ENCODE peak calls at places on chromosomes 6 and 20, in nine cellular contexts. W is DMS153; T is HCT116; M is NCI-H446; F is activated CD4-positive, alpha-beta memory T cell treated with anti-CD3 and anti-CD28 coated beads, Interleukin-2, amount 10 ng/mL, durations not matched to agents 7 days and 5 days; G is HT-29; V is stimulated activated CD4-positive, alpha-beta T cell treated with anti-CD3 and anti-CD28 coated beads, Interleukin-1b, Interleukin-23, amount 100 ng/mL, for 24 hours; Y is AG08395; O is skeletal muscle cell. A is an unnamed sample.

GRCh38 chr20:2760381-2761305 is 39.8 kb downstream of the CPXM1 start:
- DNase-seq in G (no peak), W (no peak), Y (no peak), V (no peak), O (no peak), F (no peak), T (no peak), M (no peak), A (no peak)

GRCh38 chr20:1294497-1294896 is 28.4 kb downstream of the SNPH start:
- DNase-seq in F (no peak), W (no peak), V (no peak), G (no peak), T (no peak), Y (no peak), M (no peak), O (no peak), A (no peak)

GRCh38 chr6:155004017-155004416 is 8.9 kb downstream of the TIAM2 start:
- DNase-seq in G (no peak), W (no peak), Y (no peak), T (no peak), V (no peak), M (no peak), O (no peak), F (no peak), A (no peak)

GRCh38 chr20:8045946-8046345 is 26.4 kb upstream of the TMX4 start:
- DNase-seq in V (no peak), F (no peak), W (no peak), M (no peak), G (no peak), Y (no peak), T (no peak), O (no peak), A (no peak)

GRCh38 chr6:116239256-116239655 is 14.6 kb downstream of the TSPYL4 start:
- DNase-seq in G (no peak), V (no peak), O (no peak), F (no peak), M (no peak), W (no peak), T (no peak), Y (no peak), A (no peak)

GRCh38 chr6:163777379-163777686 is 362.8 kb downstream of the QKI start:
- DNase-seq in Y (no peak), W (no peak), V (no peak), F (no peak), M (no peak), G (no peak), O (no peak), T (no peak), A (no peak)

GRCh38 chr6:3340891-3341290 is 82.1 kb downstream of the PSMG4 start:
- DNase-seq in W (no peak), O (no peak), F (no peak), T (no peak), M (no peak), V (no peak), Y (peak; percentile 40), G (no peak), A (no peak)

GRCh38 chr20:41452226-41452625 is 85.6 kb upstream of the EMILIN3 start:
- DNase-seq in Y (no peak), G (no peak), W (no peak), F (no peak), M (no peak), V (no peak), O (no peak), T (no peak), A (no peak)

GRCh38 chr6:166343157-166343502 is 785 bp upstream of the SFT2D1 start:
- DNase-seq in M (no peak), T (no peak), V (no peak), Y (no peak), G (no peak), W (no peak), O (no peak), F (no peak), A (no peak)

GRCh38 chr6:37239950-37240713 is 17.4 kb upstream of the TBC1D22B start:
- DNase-seq in M (peak; percentile 84), Y (peak; percentile 65), F (peak; percentile 55), O (peak; percentile 99), G (peak; percentile 86), T (peak; percentile 71), W (peak; percentile 76), V (peak; percentile 52), A (peak; percentile 69)

GRCh38 chr6:138965291-138965874 is 22.7 kb downstream of the REPS1 start:
- DNase-seq in W (no peak), T (no peak), Y (no peak), M (no peak), V (no peak), O (no peak), F (no peak), G (no peak), A (no peak)

GRCh38 chr6:15498640-15499039 is 164.2 kb downstream of the DTNBP1 start:
- DNase-seq in W (no peak), M (no peak), V (no peak), O (no peak), F (no peak), G (no peak), T (no peak), Y (no peak), A (no peak)

GRCh38 chr20:6120491-6120988 is 2.3 kb downstream of the FERMT1 start:
- DNase-seq in M (no peak), G (no peak), V (no peak), O (no peak), W (no peak), Y (no peak), T (no peak), F (no peak), A (no peak)

GRCh38 chr6:6964675-6965074 is 143.1 kb upstream of the RREB1 start:
- DNase-seq in V (no peak), G (no peak), M (no peak), W (no peak), O (no peak), Y (no peak), F (no peak), T (no peak), A (no peak)

GRCh38 chr20:52847029-52847660 is 125.0 kb upstream of the TSHZ2 start:
- DNase-seq in O (no peak), W (peak; percentile 25), T (no peak), M (no peak), Y (no peak), G (no peak), F (no peak), V (no peak), A (no peak)

GRCh38 chr6:7047966-7048365 is 59.8 kb upstream of the RREB1 start:
- DNase-seq in M (no peak), Y (no peak), W (no peak), F (no peak), O (no peak), T (no peak), V (no peak), G (no peak), A (no peak)

GRCh38 chr20:14407336-14407735 is 69.9 kb upstream of the FLRT3 start:
- DNase-seq in V (no peak), G (no peak), T (no peak), W (no peak), F (no peak), O (no peak), Y (no peak), M (no peak), A (no peak)

GRCh38 chr6:110398778-110399177 is 16.6 kb downstream of the DDO start:
- DNase-seq in F (no peak), O (no peak), W (no peak), V (no peak), G (no peak), M (no peak), T (no peak), Y (peak; percentile 51), A (no peak)

GRCh38 chr6:27541212-27541931 is 68.5 kb upstream of the ZNF184 start:
- DNase-seq in F (no peak), O (no peak), V (no peak), W (no peak), Y (no peak), M (no peak), G (peak; percentile 37), T (peak; percentile 68), A (no peak)

GRCh38 chr20:40255368-40255767 is 433.7 kb downstream of the MAFB start:
- DNase-seq in O (no peak), T (no peak), W (no peak), M (no peak), F (no peak), G (peak; percentile 21), V (no peak), Y (peak; percentile 18), A (no peak)

GRCh38 chr6:18269253-18269652 is 4.9 kb upstream of the DEK start:
- DNase-seq in O (no peak), W (no peak), V (no peak), Y (peak; percentile 63), M (no peak), G (peak; percentile 48), T (no peak), F (no peak), A (no peak)

GRCh38 chr6:111973897-111974639 is 79.8 kb upstream of the CCN6 start:
- DNase-seq in M (no peak), Y (no peak), V (no peak), W (no peak), F (no peak), T (no peak), O (no peak), G (no peak), A (no peak)

GRCh38 chr6:41648921-41649320 is 10.7 kb downstream of the MDFI start:
- DNase-seq in W (no peak), M (no peak), G (no peak), F (no peak), Y (no peak), V (no peak), O (no peak), T (no peak), A (no peak)